ENCODE peak calls at places on chromosomes 3 and 15, in nine cellular contexts. G, M, Y, W, S, T, O, J and A are unnamed samples.

GRCh38 chr3:186298876-186299275 is 63.2 kb downstream of the DGKG start:
- DNase-seq in G (no peak), M (no peak), Y (no peak), W (no peak), S (no peak), T (no peak), O (no peak), J (no peak), A (no peak)

GRCh38 chr3:85800676-85801075 is 841.9 kb downstream of the CADM2 start:
- DNase-seq in G (no peak), M (no peak), Y (no peak), W (no peak), S (no peak), T (no peak), O (no peak), J (no peak), A (no peak)

GRCh38 chr3:124261301-124261700 is 269.4 kb upstream of the ROPN1 start:
- DNase-seq in G (no peak), M (peak; percentile 63), Y (no peak), W (peak; percentile 47), S (no peak), T (no peak), O (no peak), J (no peak), A (no peak)

GRCh38 chr15:52733078-52733477 is 53.9 kb upstream of the ATOSA start:
- DNase-seq in G (no peak), M (no peak), Y (peak; percentile 36), W (no peak), S (no peak), T (no peak), O (no peak), J (no peak), A (no peak)

GRCh38 chr3:33063651-33064051 is 33.3 kb downstream of the GLB1 start:
- DNase-seq in G (no peak), M (peak; percentile 30), Y (peak; percentile 34), W (peak; percentile 23), S (no peak), T (no peak), O (no peak), J (no peak), A (no peak)

GRCh38 chr15:63050737-63051700 is 8.5 kb downstream of the TPM1 start:
- DNase-seq in G (no peak), M (peak; percentile 84), Y (peak; percentile 48), W (peak; percentile 88), S (peak; percentile 96), T (no peak), O (no peak), J (no peak), A (no peak)

GRCh38 chr3:172751188-172751571 is 654 bp downstream of the ECT2 start:
- DNase-seq in G (peak; percentile 8), M (no peak), Y (peak; percentile 15), W (peak; percentile 12), S (peak; percentile 31), T (no peak), O (no peak), J (no peak), A (no peak)

GRCh38 chr3:14810070-14810732 is 8.6 kb upstream of the FGD5 start:
- DNase-seq in G (no peak), M (peak; percentile 8), Y (peak; percentile 54), W (no peak), S (no peak), T (no peak), O (peak; percentile 56), J (peak; percentile 65), A (peak; percentile 65)

GRCh38 chr3:126704494-126705214 is 614 bp downstream of the CHCHD6 start:
- DNase-seq in G (no peak), M (peak; percentile 7), Y (no peak), W (no peak), S (no peak), T (no peak), O (no peak), J (no peak), A (no peak)

GRCh38 chr15:38876211-38876610 is 311.6 kb upstream of the RASGRP1 start:
- DNase-seq in G (no peak), M (no peak), Y (no peak), W (peak; percentile 35), S (no peak), T (no peak), O (no peak), J (no peak), A (no peak)

GRCh38 chr3:19474169-19474568 is 325.9 kb downstream of the KCNH8 start:
- DNase-seq in G (no peak), M (no peak), Y (no peak), W (no peak), S (no peak), T (no peak), O (no peak), J (no peak), A (no peak)

GRCh38 chr3:31345581-31345980 is 187.1 kb upstream of the STT3B start:
- DNase-seq in G (no peak), M (no peak), Y (no peak), W (no peak), S (no peak), T (no peak), O (no peak), J (no peak), A (no peak)

GRCh38 chr3:66394261-66395249 is 106.3 kb downstream of the LRIG1 start:
- DNase-seq in G (no peak), M (peak; percentile 93), Y (no peak), W (peak; percentile 71), S (no peak), T (no peak), O (no peak), J (no peak), A (no peak)

GRCh38 chr3:52398670-52399081 is 46.2 kb downstream of the SEMA3G start:
- DNase-seq in G (no peak), M (no peak), Y (no peak), W (no peak), S (no peak), T (no peak), O (no peak), J (peak; percentile 29), A (no peak)

GRCh38 chr3:11636372-11636760 is 7.3 kb downstream of the VGLL4 start:
- DNase-seq in G (no peak), M (no peak), Y (no peak), W (no peak), S (no peak), T (no peak), O (no peak), J (no peak), A (no peak)

GRCh38 chr3:11640009-11640673 is 3.6 kb downstream of the VGLL4 start:
- DNase-seq in G (no peak), M (no peak), Y (no peak), W (peak; percentile 37), S (no peak), T (no peak), O (no peak), J (no peak), A (no peak)

GRCh38 chr3:11638669-11639402 is 4.9 kb downstream of the VGLL4 start:
- DNase-seq in G (peak; percentile 58), M (no peak), Y (no peak), W (no peak), S (no peak), T (no peak), O (no peak), J (no peak), A (peak; percentile 63)

GRCh38 chr3:11635671-11636371 is 7.9 kb downstream of the VGLL4 start:
- DNase-seq in G (no peak), M (no peak), Y (no peak), W (no peak), S (no peak), T (no peak), O (no peak), J (no peak), A (no peak)

DNA sequence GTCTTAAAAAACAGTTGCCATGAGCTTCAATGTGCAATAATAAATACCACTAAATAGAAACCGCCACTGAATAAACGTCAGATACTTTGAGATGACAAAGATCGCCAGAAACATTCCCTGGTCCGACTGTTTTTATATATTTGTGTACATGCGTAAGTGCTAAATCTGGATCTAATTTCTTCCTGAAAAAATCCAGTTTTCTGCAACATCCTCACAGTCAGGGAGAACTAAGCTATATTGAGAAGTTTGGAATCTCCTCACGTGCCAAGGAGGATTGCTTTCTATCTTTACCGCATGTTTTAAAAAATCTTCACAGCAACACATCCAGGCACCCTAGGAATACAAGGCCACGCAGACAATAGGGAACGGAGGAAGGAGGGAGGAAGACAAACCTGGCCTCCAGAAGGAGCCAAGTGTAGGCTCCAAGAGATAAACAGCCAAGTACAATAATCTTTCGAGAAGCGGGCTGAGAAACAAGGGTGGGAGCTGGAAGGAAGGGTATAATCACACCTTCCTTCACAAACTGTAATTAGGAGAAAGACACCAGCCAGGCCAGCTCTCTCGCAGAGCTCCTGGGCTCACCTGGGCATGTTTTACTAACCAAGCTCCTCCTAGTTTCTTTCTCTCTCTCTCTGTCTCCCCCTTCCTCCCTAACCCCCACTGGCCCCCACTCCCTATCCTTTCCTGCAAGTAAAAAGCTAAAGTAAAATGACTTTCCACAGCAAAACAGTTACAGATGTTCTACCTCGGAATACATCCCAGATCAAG is 5.6 kb downstream of the VGLL4 start:
- DNase-seq in G (no peak), M (no peak), Y (no peak), W (peak; percentile 77), S (no peak), T (no peak), O (no peak), J (no peak), A (no peak)
- H3K4me1 ChIP-seq in G (peaks cover 13% of the 10 kb centered on the region), M (peaks cover 11% of the 10 kb centered on the region), Y (peaks cover 43% of the 10 kb centered on the region), W (peaks cover 38% of the 10 kb centered on the region), S (peaks cover 24% of the 10 kb centered on the region), T (peaks cover 90% of the 10 kb centered on the region), O (peaks cover 58% of the 10 kb centered on the region), J (peaks cover 76% of the 10 kb centered on the region), A (peaks cover 86% of the 10 kb centered on the region)

GRCh38 chr15:66555685-66556084 is 10.1 kb downstream of the LCTL start:
- DNase-seq in G (no peak), M (no peak), Y (no peak), W (no peak), S (no peak), T (no peak), O (no peak), J (no peak), A (no peak)
- TF ChIP-seq CTCF in G (no peak), M (no peak), Y (no peak), W (no peak), S (no peak), T (no peak), O (no peak), J (no peak), A (no peak)

GRCh38 chr3:99842826-99843589 is 25.3 kb downstream of the CMSS1 start:
- DNase-seq in G (no peak), M (peak; percentile 64), Y (peak; percentile 67), W (peak; percentile 73), S (peak; percentile 53), T (no peak), O (peak; percentile 44), J (no peak), A (no peak)
- H3K4me1 ChIP-seq in G (no peaks in the 10 kb centered on the region), M (peaks cover 19% of the 10 kb centered on the region), Y (peaks cover 7% of the 10 kb centered on the region), W (peaks cover 15% of the 10 kb centered on the region), S (no peaks in the 10 kb centered on the region), T (peaks cover 37% of the 10 kb centered on the region), O (no peaks in the 10 kb centered on the region), J (peaks cover 33% of the 10 kb centered on the region), A (peaks cover 45% of the 10 kb centered on the region)

DNA sequence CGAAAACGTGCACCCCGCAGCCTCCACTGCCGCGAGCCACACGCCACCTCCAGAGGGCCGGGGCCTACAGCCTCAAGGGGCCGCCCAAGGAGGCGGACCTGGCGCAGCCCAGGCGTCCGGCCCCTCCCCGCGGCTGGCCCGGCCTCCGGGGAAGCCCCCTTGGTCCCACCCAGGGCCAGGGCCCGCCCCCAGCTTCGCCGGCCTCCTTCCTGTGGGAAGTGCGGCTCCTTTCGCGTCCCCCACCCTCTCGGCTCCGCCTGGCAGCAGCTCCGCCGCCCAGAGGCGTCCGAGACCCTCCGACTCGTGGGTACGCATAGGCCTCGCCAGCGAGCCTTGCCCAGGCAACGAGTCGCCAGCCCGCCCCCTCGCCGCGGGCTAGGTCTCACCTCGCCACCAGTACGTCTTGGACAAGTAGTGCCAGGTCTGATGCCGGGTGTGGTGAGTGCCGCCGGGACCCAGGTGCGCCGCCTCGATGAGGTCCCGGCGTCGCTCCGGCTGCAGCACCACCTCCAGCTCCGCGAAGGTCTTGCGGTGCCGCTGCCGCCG is 640 bp downstream of the ZBTB11 start:
- DNase-seq in G (peak; percentile 92), M (peak; percentile 96), Y (peak; percentile 98), W (peak; percentile 96), S (peak; percentile 95), T (peak; percentile 93), O (peak; percentile 97), J (peak; percentile 96), A (peak; percentile 97)
- TF ChIP-seq CTCF in G (no peak), M (no peak), Y (no peak), W (no peak), S (no peak), T (no peak), O (no peak), J (peak; percentile 8), A (no peak)